ENCODE peak calls at places on chromosomes 16 and 17, in nine cellular contexts. C, I, U, T, L, Y, J, V and Z are unnamed samples.
A peak's percentile ranks its signal among the peaks of the same experiment; 100 is the strongest.

GRCh38 chr16:77043076-77043475 is 147.9 kb upstream of the MON1B start:
- DNase-seq in T (no peak), V (peak; percentile 10), I (no peak), J (no peak), L (no peak), U (no peak), Y (no peak), C (no peak), Z (peak; percentile 1)

GRCh38 chr16:3977376-3977775 is 96.9 kb upstream of the CREBBP start:
- DNase-seq in V (no peak), U (no peak), J (no peak), L (no peak), Y (no peak), C (no peak), T (no peak), I (no peak), Z (no peak)

GRCh38 chr17:17684901-17685774 is 3.9 kb downstream of the RAI1 start:
- DNase-seq in C (no peak), J (no peak), V (peak; percentile 71), L (no peak), U (peak; percentile 62), Y (no peak), I (no peak), T (no peak), Z (no peak)

GRCh38 chr16:3175157-3176153 is 12.5 kb upstream of the OR1F1 start:
- DNase-seq in Y (no peak), I (no peak), L (no peak), U (no peak), T (no peak), V (peak; percentile 52), J (no peak), C (no peak), Z (no peak)

GRCh38 chr17:73226556-73227172 is 33.8 kb downstream of the COG1 start:
- DNase-seq in I (no peak), U (no peak), V (no peak), L (no peak), T (no peak), Y (no peak), J (no peak), C (no peak), Z (no peak)

GRCh38 chr17:42659079-42659931 is at the start of gene TUBG2:
- DNase-seq in L (peak; percentile 90), V (peak; percentile 89), T (peak; percentile 74), I (peak; percentile 88), U (peak; percentile 84), Y (peak; percentile 87), C (peak; percentile 94), J (peak; percentile 85), Z (no peak)

GRCh38 chr17:19703776-19704371 is 12.5 kb downstream of the SLC47A2 start:
- DNase-seq in Y (peak; percentile 52), J (no peak), U (peak; percentile 51), V (no peak), L (no peak), T (no peak), C (no peak), I (no peak), Z (no peak)

GRCh38 chr17:72176516-72176851 is 55.7 kb downstream of the SOX9 start:
- DNase-seq in Y (no peak), I (peak; percentile 38), U (no peak), C (no peak), L (no peak), T (no peak), V (no peak), J (no peak), Z (no peak)

GRCh38 chr17:45171338-45172231 is 9.9 kb downstream of the HEXIM2 start:
- DNase-seq in U (peak; percentile 27), C (peak; percentile 74), I (peak; percentile 55), V (no peak), T (no peak), J (no peak), L (peak; percentile 93), Y (peak; percentile 53), Z (peak; percentile 53)

GRCh38 chr16:49469930-49470451 is 96.4 kb downstream of the C16orf78 start:
- DNase-seq in C (peak; percentile 33), L (no peak), V (no peak), J (no peak), U (peak; percentile 15), T (no peak), I (no peak), Y (no peak), Z (no peak)

GRCh38 chr17:3972281-3972731 is 8.1 kb upstream of the ATP2A3 start:
- DNase-seq in V (no peak), Y (no peak), T (no peak), J (no peak), L (no peak), C (no peak), I (peak; percentile 46), U (no peak), Z (no peak)

GRCh38 chr17:61411114-61411943 is 11.7 kb downstream of the TBX2 start:
- DNase-seq in C (peak; percentile 87), V (peak; percentile 61), U (peak; percentile 51), I (peak; percentile 60), Y (no peak), T (no peak), L (peak; percentile 73), J (peak; percentile 77), Z (no peak)

GRCh38 chr17:8953152-8953885 is 12.2 kb downstream of the PIK3R5 start:
- DNase-seq in V (no peak), U (no peak), Y (no peak), L (no peak), J (no peak), T (no peak), C (no peak), I (no peak), Z (no peak)

GRCh38 chr16:67009158-67009557 is 19.8 kb upstream of the CBFB start:
- DNase-seq in V (no peak), J (no peak), I (no peak), U (no peak), T (no peak), L (no peak), C (no peak), Y (no peak), Z (no peak)
- H3K4me3 ChIP-seq in V (no peak overlapping the region), J (no peak overlapping the region), I (no peak overlapping the region), U (no peak overlapping the region), T (no peak overlapping the region), L (no peak overlapping the region), C (no peak overlapping the region), Y (no peak overlapping the region), Z (no peak overlapping the region)

DNA sequence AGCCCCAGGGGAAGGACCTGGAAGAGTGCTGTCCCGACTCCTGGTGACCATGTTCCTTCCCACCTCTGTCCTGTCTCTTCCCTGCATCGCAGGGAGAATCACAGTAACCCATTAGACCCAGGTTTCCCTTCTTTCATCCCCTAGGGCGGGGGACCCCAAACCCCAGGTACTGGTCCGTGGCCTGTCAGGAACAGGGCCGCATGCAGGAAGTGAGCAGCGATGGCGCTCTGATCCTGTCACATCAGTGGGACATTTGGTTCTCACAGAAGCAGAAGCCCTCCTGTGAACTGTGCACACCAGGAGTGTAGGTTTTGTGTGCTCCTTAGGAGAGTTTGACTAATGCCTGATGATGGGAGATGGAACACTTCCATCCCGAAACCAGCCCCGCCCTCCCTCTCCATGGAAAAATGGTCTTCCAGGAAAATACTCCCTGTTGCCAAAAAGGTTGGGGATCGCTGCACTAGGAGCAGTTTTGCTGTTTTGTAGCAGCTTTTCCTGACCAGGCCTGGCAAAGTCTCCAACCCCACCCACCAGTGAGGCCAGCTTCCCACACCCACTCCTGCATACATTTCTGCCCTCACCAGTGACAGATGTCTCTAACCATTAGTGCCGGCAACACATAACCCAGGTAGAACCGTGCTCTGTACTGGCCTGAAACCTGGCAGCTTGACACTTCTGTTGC is 10.5 kb downstream of the MNT start:
- DNase-seq in U (no peak), J (no peak), T (no peak), I (no peak), Y (peak; percentile 39), V (no peak), L (no peak), C (no peak), Z (no peak)
- H3K4me3 ChIP-seq in U (no peak overlapping the region), J (no peak overlapping the region), T (no peak overlapping the region), I (no peak overlapping the region), Y (no peak overlapping the region), V (no peak overlapping the region), L (no peak overlapping the region), C (no peak overlapping the region), Z (no peak overlapping the region)

DNA sequence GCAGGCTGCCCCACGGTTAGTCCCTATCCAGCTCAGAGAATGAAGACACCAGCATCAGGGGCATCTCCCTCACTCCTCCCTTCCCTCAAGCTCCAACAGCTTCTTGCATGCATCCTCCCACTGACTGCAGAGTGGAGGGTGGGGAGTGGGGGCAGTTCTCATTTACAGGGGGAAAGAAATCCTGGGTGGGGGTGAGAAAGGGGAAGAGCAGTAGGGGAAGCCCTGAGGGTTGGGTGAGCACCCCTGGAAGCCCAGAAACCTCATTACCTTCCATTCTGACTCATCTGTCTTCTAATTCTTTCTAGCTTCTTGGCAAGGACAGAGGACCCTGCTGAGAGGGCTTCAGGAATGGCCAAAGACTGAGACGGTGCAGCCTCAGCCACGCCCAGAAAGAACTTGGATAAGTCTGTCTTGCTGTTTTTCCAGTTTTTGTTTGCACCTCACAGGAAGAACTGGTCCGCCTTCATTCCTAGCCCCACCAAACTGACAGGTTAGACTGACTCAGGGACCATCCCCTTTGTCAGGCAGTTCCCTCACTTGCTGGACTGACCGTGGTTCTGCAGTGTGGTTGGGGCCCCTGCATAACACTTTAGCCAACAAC is 52.5 kb upstream of the WSB1 start:
- DNase-seq in U (no peak), L (peak; percentile 91), Y (no peak), C (no peak), T (no peak), V (peak; percentile 88), I (peak; percentile 43), J (no peak), Z (no peak)
- H3K4me3 ChIP-seq in U (no peak overlapping the region), L (no peak overlapping the region), Y (no peak overlapping the region), C (no peak overlapping the region), T (no peak overlapping the region), V (no peak overlapping the region), I (no peak overlapping the region), J (no peak overlapping the region), Z (no peak overlapping the region)

GRCh38 chr16:11138769-11139623 is 117.0 kb downstream of the SOCS1 start:
- DNase-seq in V (peak; percentile 81), L (no peak), T (no peak), J (no peak), I (no peak), Y (no peak), C (peak; percentile 62), U (no peak), Z (peak; percentile 76)
- H3K4me3 ChIP-seq in V (no peak overlapping the region), L (no peak overlapping the region), T (no peak overlapping the region), J (no peak overlapping the region), I (no peak overlapping the region), Y (no peak overlapping the region), C (no peak overlapping the region), U (no peak overlapping the region), Z (no peak overlapping the region)